ENCODE peak calls at places on chromosomes 3 and 15, in ten cellular contexts. X is stimulated activated CD4-positive, alpha-beta T cell treated with anti-CD3 and anti-CD28 coated beads, TNF-alpha, amount 100 ng/mL, for 4 hours; H is CD4-positive, alpha-beta memory T cell; Y is RCC 7860; U is retina; A is GM04504; E is stomach; O is astrocyte; G is HepG2; N is neural progenitor cell. I is an unnamed sample.

GRCh38 chr15:25717861-25718504 is 145.1 kb downstream of the ATP10A start:
- DNase-seq in X (no peak), H (no peak), Y (no peak), U (no peak), A (no peak), E (no peak), O (peak), G (no peak), N (no peak), I (no peak)

GRCh38 chr15:85667491-85668424 is 127.0 kb downstream of the KLHL25 start:
- DNase-seq in X (peak), H (peak), Y (peak), U (no peak), A (peak), E (no peak), O (peak), G (peak), N (no peak), I (no peak)

GRCh38 chr15:45402955-45403892 is 24.9 kb upstream of the GATM start:
- DNase-seq in X (peak), H (peak), Y (peak), U (peak), A (peak), E (peak), O (peak), G (no peak), N (peak), I (peak)

GRCh38 chr3:184874709-184875644 is 63.0 kb downstream of the VPS8 start:
- DNase-seq in X (no peak), H (no peak), Y (no peak), U (peak), A (peak), E (no peak), O (peak), G (peak), N (peak), I (no peak)

GRCh38 chr3:64983583-64984359 is 296.0 kb upstream of the ADAMTS9 start:
- DNase-seq in X (no peak), H (no peak), Y (no peak), U (no peak), A (no peak), E (no peak), O (no peak), G (no peak), N (peak), I (no peak)

GRCh38 chr15:79562538-79563298 is 130.6 kb downstream of the MINAR1 start:
- DNase-seq in X (no peak), H (no peak), Y (no peak), U (no peak), A (no peak), E (no peak), O (no peak), G (no peak), N (no peak), I (no peak)

GRCh38 chr3:134904333-134904771 is 109.3 kb downstream of the EPHB1 start:
- DNase-seq in X (no peak), H (no peak), Y (no peak), U (no peak), A (no peak), E (no peak), O (no peak), G (no peak), N (no peak), I (no peak)

GRCh38 chr3:149443545-149443912 is 31.0 kb upstream of the TM4SF4 start:
- DNase-seq in X (no peak), H (no peak), Y (peak), U (no peak), A (no peak), E (no peak), O (no peak), G (no peak), N (no peak), I (no peak)

GRCh38 chr15:60964527-60964926 is 264.6 kb downstream of the RORA start:
- DNase-seq in X (no peak), H (no peak), Y (no peak), U (no peak), A (no peak), E (no peak), O (no peak), G (no peak), N (no peak), I (peak)

GRCh38 chr15:78155355-78155939 is 6.3 kb downstream of the IDH3A start:
- DNase-seq in X (no peak), H (no peak), Y (no peak), U (no peak), A (no peak), E (no peak), O (no peak), G (no peak), N (no peak), I (no peak)

GRCh38 chr3:101762041-101762646 is 16.9 kb upstream of the NXPE3 start:
- DNase-seq in X (no peak), H (no peak), Y (no peak), U (no peak), A (no peak), E (no peak), O (no peak), G (no peak), N (no peak), I (no peak)

GRCh38 chr3:42256135-42256819 is 9.7 kb downstream of the CCK start:
- DNase-seq in X (no peak), H (no peak), Y (peak), U (no peak), A (no peak), E (no peak), O (peak), G (no peak), N (no peak), I (no peak)

GRCh38 chr3:58292866-58293265 is 13.2 kb upstream of the RPP14 start:
- DNase-seq in X (no peak), H (no peak), Y (no peak), U (no peak), A (no peak), E (no peak), O (no peak), G (no peak), N (no peak), I (no peak)

GRCh38 chr3:172226831-172227230 is 187.5 kb downstream of the FNDC3B start:
- DNase-seq in X (no peak), H (no peak), Y (no peak), U (no peak), A (no peak), E (no peak), O (no peak), G (no peak), N (no peak), I (no peak)

GRCh38 chr3:63867225-63867624 is 3.6 kb downstream of the ATXN7 start:
- DNase-seq in X (no peak), H (no peak), Y (no peak), U (no peak), A (no peak), E (no peak), O (no peak), G (no peak), N (no peak), I (no peak)

GRCh38 chr3:20669675-20670074 is 483.7 kb upstream of the SGO1 start:
- DNase-seq in X (no peak), H (no peak), Y (no peak), U (no peak), A (no peak), E (no peak), O (no peak), G (no peak), N (no peak), I (no peak)